ENCODE peak calls at places on chromosomes 11 and 22, in four cellular contexts. F is NAMALWA, W is fibroblast of mammary gland, Z is substantia nigra. U is an unnamed sample.

GRCh38 chr11:108906329-108906728 is 241.5 kb downstream of the DDX10 start:
- DNase-seq in F (no peak), W (peak), Z (no peak), U (no peak)

GRCh38 chr22:38715852-38716251 is 10.1 kb downstream of the GTPBP1 start:
- DNase-seq in F (no peak), W (no peak), Z (no peak), U (no peak)

GRCh38 chr11:95968585-95968984 is 44.7 kb upstream of the MTMR2 start:
- DNase-seq in F (peak), W (peak), Z (no peak), U (no peak)

GRCh38 chr11:16986434-16987204 is 27.6 kb downstream of the PLEKHA7 start:
- DNase-seq in F (peak), W (no peak), Z (no peak), U (peak)

GRCh38 chr11:95863486-95864140 is 60.3 kb downstream of the MTMR2 start:
- DNase-seq in F (no peak), W (peak), Z (no peak), U (no peak)

GRCh38 chr11:10348650-10349280 is 43.9 kb downstream of the ADM start:
- DNase-seq in F (no peak), W (peak), Z (no peak), U (no peak)

GRCh38 chr11:14374922-14375630 is 16.1 kb upstream of the RRAS2 start:
- DNase-seq in F (peak), W (no peak), Z (no peak), U (no peak)

GRCh38 chr11:34929794-34930763 is 13.7 kb downstream of the PDHX start:
- DNase-seq in F (no peak), W (no peak), Z (no peak), U (no peak)

GRCh38 chr22:41523464-41524221 is 20.6 kb downstream of the POLR3H start:
- DNase-seq in F (no peak), W (peak), Z (no peak), U (no peak)

GRCh38 chr22:22750335-22751042 is 106.1 kb downstream of the GGTLC2 start:
- DNase-seq in F (no peak), W (no peak), Z (no peak), U (no peak)

GRCh38 chr11:113574586-113574985 is 99.4 kb upstream of the DRD2 start:
- DNase-seq in F (no peak), W (no peak), Z (no peak), U (no peak)

GRCh38 chr22:27474711-27475547 is 326.6 kb downstream of the MN1 start:
- DNase-seq in F (no peak), W (peak), Z (no peak), U (no peak)

GRCh38 chr22:37508431-37508963 is 10.7 kb downstream of the CARD10 start:
- DNase-seq in F (no peak), W (no peak), Z (no peak), U (no peak)

GRCh38 chr11:45204761-45205160 is 58.3 kb downstream of the PRDM11 start:
- DNase-seq in F (no peak), W (no peak), Z (no peak), U (no peak)

GRCh38 chr11:83600656-83601055 is 314.5 kb upstream of the CCDC90B start:
- DNase-seq in F (no peak), W (no peak), Z (no peak), U (no peak)

GRCh38 chr22:26122920-26123468 is 46.3 kb upstream of the SEZ6L start:
- DNase-seq in F (no peak), W (no peak), Z (no peak), U (no peak)

GRCh38 chr11:131279685-131280084 is 90.7 kb upstream of the NTM start:
- DNase-seq in F (no peak), W (peak), Z (no peak), U (no peak)

GRCh38 chr11:120719348-120719747 is 207.8 kb downstream of the GRIK4 start:
- DNase-seq in F (no peak), W (peak), Z (no peak), U (no peak)

GRCh38 chr22:44735518-44736428 is 16.6 kb upstream of the ARHGAP8 start:
- DNase-seq in F (peak), W (peak), Z (peak), U (no peak)

GRCh38 chr11:126748097-126748756 is 252.3 kb downstream of the KIRREL3 start:
- DNase-seq in F (no peak), W (no peak), Z (no peak), U (peak)

GRCh38 chr11:8248786-8249185 is 14.9 kb downstream of the LMO1 start:
- DNase-seq in F (no peak), W (no peak), Z (no peak), U (no peak)

GRCh38 chr22:30867746-30868662 is 100.6 kb downstream of the MORC2 start:
- DNase-seq in F (no peak), W (no peak), Z (no peak), U (no peak)

GRCh38 chr22:25099202-25099601 is 100.5 kb upstream of the CRYBB3 start:
- DNase-seq in F (no peak), W (no peak), Z (no peak), U (no peak)